ENCODE peak calls at places on chromosomes 16 and 17, in seven cellular contexts. Z is AG04450; K is NT2/D1; Q is activated CD8-positive, alpha-beta memory T cell treated with anti-CD3 and anti-CD28 coated beads for 4 hours; J is progenitor cell of endocrine pancreas; X is AG09309; U is HTR-8/SVneo. D is an unnamed sample.

GRCh38 chr16:11700264-11701029 is 32.2 kb downstream of the SNN start:
- DNase-seq in Z (no peak), K (no peak), Q (no peak), J (no peak), X (no peak), U (no peak), D (no peak)

GRCh38 chr17:78933025-78933958 is 8.1 kb upstream of the TIMP2 start:
- DNase-seq in Z (peak), K (no peak), Q (peak), J (no peak), X (peak), U (peak), D (peak)

GRCh38 chr17:66351701-66352100 is 49.3 kb downstream of the PRKCA start:
- DNase-seq in Z (no peak), K (no peak), Q (no peak), J (no peak), X (no peak), U (no peak), D (no peak)

GRCh38 chr17:80678621-80679020 is 134.0 kb downstream of the RPTOR start:
- DNase-seq in Z (peak), K (no peak), Q (no peak), J (no peak), X (peak), U (peak), D (peak)

GRCh38 chr17:19645608-19646250 is 2.8 kb upstream of the ALDH3A2 start:
- DNase-seq in Z (no peak), K (no peak), Q (peak), J (no peak), X (no peak), U (peak), D (peak)

GRCh38 chr17:46031920-46032319 is 32.9 kb downstream of the STH start:
- DNase-seq in Z (no peak), K (no peak), Q (no peak), J (no peak), X (no peak), U (no peak), D (no peak)

GRCh38 chr16:54630284-54630967 is 300.2 kb upstream of the IRX5 start:
- DNase-seq in Z (no peak), K (no peak), Q (no peak), J (no peak), X (peak), U (no peak), D (no peak)

GRCh38 chr17:31251075-31251474 is 46.0 kb downstream of the OMG start:
- DNase-seq in Z (no peak), K (no peak), Q (no peak), J (no peak), X (no peak), U (no peak), D (no peak)

GRCh38 chr16:66511615-66512500 is 38.1 kb downstream of the TK2 start:
- DNase-seq in Z (peak), K (peak), Q (no peak), J (no peak), X (no peak), U (peak), D (peak)

GRCh38 chr16:11632455-11632921 is 35.8 kb upstream of the SNN start:
- DNase-seq in Z (peak), K (no peak), Q (no peak), J (no peak), X (peak), U (peak), D (peak)

GRCh38 chr16:87047221-87048037 is 269.8 kb downstream of the C16orf95 start:
- DNase-seq in Z (no peak), K (no peak), Q (no peak), J (no peak), X (no peak), U (no peak), D (peak)

GRCh38 chr17:2828396-2829038 is 32.3 kb downstream of the RAP1GAP2 start:
- DNase-seq in Z (no peak), K (peak), Q (peak), J (peak), X (no peak), U (peak), D (peak)

GRCh38 chr16:77213542-77214108 is 14.4 kb downstream of the SYCE1L start:
- DNase-seq in Z (peak), K (no peak), Q (no peak), J (no peak), X (peak), U (peak), D (peak)

GRCh38 chr17:27873211-27873610 is 20.0 kb downstream of the LYRM9 start:
- DNase-seq in Z (no peak), K (no peak), Q (no peak), J (no peak), X (no peak), U (no peak), D (no peak)

GRCh38 chr17:75316253-75316652 is 27.0 kb upstream of the SLC25A19 start:
- DNase-seq in Z (no peak), K (no peak), Q (no peak), J (no peak), X (no peak), U (no peak), D (no peak)

GRCh38 chr17:38885044-38885727 is 15.3 kb downstream of the LASP1 start:
- DNase-seq in Z (no peak), K (no peak), Q (no peak), J (no peak), X (no peak), U (no peak), D (no peak)

GRCh38 chr17:57604771-57605733 is 140.0 kb downstream of the CCDC182 start:
- DNase-seq in Z (peak), K (no peak), Q (no peak), J (no peak), X (no peak), U (no peak), D (peak)

GRCh38 chr17:9185142-9185541 is 163.8 kb downstream of the NTN1 start:
- DNase-seq in Z (no peak), K (no peak), Q (no peak), J (no peak), X (no peak), U (no peak), D (no peak)

GRCh38 chr16:74522160-74522559 is 84.8 kb downstream of the GLG1 start:
- DNase-seq in Z (no peak), K (no peak), Q (no peak), J (no peak), X (no peak), U (no peak), D (no peak)

GRCh38 chr17:75490953-75491649 is 24.2 kb downstream of the CASKIN2 start:
- DNase-seq in Z (no peak), K (no peak), Q (no peak), J (no peak), X (no peak), U (no peak), D (no peak)

GRCh38 chr17:5785867-5786509 is 201.7 kb upstream of the NLRP1 start:
- DNase-seq in Z (peak), K (no peak), Q (no peak), J (no peak), X (no peak), U (no peak), D (peak)

GRCh38 chr16:56477096-56477878 is 25.9 kb downstream of the OGFOD1 start:
- DNase-seq in Z (peak), K (no peak), Q (no peak), J (no peak), X (peak), U (peak), D (peak)

GRCh38 chr16:50152386-50152806 is 710 bp upstream of the TENT4B start:
- DNase-seq in Z (no peak), K (no peak), Q (no peak), J (no peak), X (no peak), U (peak), D (peak)

GRCh38 chr17:67983289-67983688 is 13.0 kb downstream of the C17orf58 start:
- DNase-seq in Z (no peak), K (no peak), Q (no peak), J (no peak), X (no peak), U (no peak), D (no peak)

GRCh38 chr16:62829615-62830014 is 793.4 kb upstream of the CDH8 start:
- DNase-seq in Z (no peak), K (no peak), Q (no peak), J (no peak), X (no peak), U (no peak), D (no peak)